ENCODE peak calls at places on chromosome 18, in eight cellular contexts. X is upper lobe of left lung, V is right cardiac atrium, J is fibroblast of the conjunctiva, G is heart left ventricle, S is ELR, K is mesothelial cell of epicardium, O is mucosa of descending colon. H is an unnamed sample.

GRCh38 chr18:9737814-9738160 is 29.7 kb downstream of the RAB31 start:
- DNase-seq in O (no peak), X (peak; percentile 80), G (no peak), K (peak; percentile 44), J (no peak), S (peak; percentile 36), V (peak; percentile 59), H (no peak)

GRCh38 chr18:2857491-2858063 is 10.8 kb downstream of the EMILIN2 start:
- DNase-seq in X (no peak), G (peak; percentile 87), S (peak; percentile 45), V (peak; percentile 92), K (no peak), J (peak; percentile 95), O (peak; percentile 54), H (peak; percentile 71)

GRCh38 chr18:24710474-24710873 is 250.0 kb downstream of the HRH4 start:
- DNase-seq in J (no peak), X (no peak), O (no peak), G (no peak), K (no peak), S (no peak), V (no peak), H (no peak)

GRCh38 chr18:49843131-49843530 is 29.8 kb upstream of the ACAA2 start:
- DNase-seq in V (no peak), O (no peak), J (no peak), G (no peak), X (no peak), K (no peak), S (no peak), H (no peak)

GRCh38 chr18:51391215-51391614 is 193.7 kb upstream of the MEX3C start:
- DNase-seq in G (no peak), S (no peak), K (no peak), O (no peak), J (no peak), V (no peak), X (no peak), H (no peak)

GRCh38 chr18:59704146-59704545 is 6.9 kb upstream of the CCBE1 start:
- DNase-seq in K (no peak), X (no peak), V (no peak), G (no peak), J (no peak), S (peak; percentile 54), O (no peak), H (no peak)

GRCh38 chr18:51011709-51012108 is 18.3 kb upstream of the SMAD4 start:
- DNase-seq in K (no peak), X (no peak), V (no peak), J (no peak), S (no peak), O (peak; percentile 34), G (no peak), H (no peak)

GRCh38 chr18:58484989-58485962 is 143.6 kb downstream of the ALPK2 start:
- DNase-seq in K (no peak), S (no peak), G (no peak), J (no peak), O (peak; percentile 49), V (no peak), X (no peak), H (no peak)

GRCh38 chr18:24246143-24246542 is 107.3 kb downstream of the CABYR start:
- DNase-seq in V (no peak), K (no peak), X (no peak), G (no peak), O (no peak), S (no peak), J (no peak), H (no peak)

GRCh38 chr18:43949291-43949690 is 672.0 kb upstream of the SYT4 start:
- DNase-seq in V (no peak), K (no peak), S (no peak), J (no peak), G (no peak), X (no peak), O (no peak), H (no peak)

GRCh38 chr18:48875942-48876511 is 74.7 kb downstream of the SMAD7 start:
- DNase-seq in S (no peak), X (no peak), K (no peak), G (no peak), V (peak; percentile 64), J (no peak), O (no peak), H (no peak)

GRCh38 chr18:9849407-9849961 is 36.3 kb upstream of the TXNDC2 start:
- DNase-seq in S (no peak), G (peak; percentile 74), K (no peak), J (no peak), O (peak; percentile 72), X (no peak), V (peak; percentile 76), H (peak; percentile 44)

GRCh38 chr18:22185298-22185697 is 15.9 kb downstream of the GATA6 start:
- DNase-seq in X (peak; percentile 5), G (peak; percentile 70), K (no peak), S (no peak), V (peak; percentile 82), J (no peak), O (no peak), H (no peak)

GRCh38 chr18:76670564-76671288 is 151.6 kb upstream of the ZNF236 start:
- DNase-seq in J (no peak), V (no peak), S (no peak), X (no peak), G (peak; percentile 40), K (no peak), O (peak; percentile 4), H (no peak)

GRCh38 chr18:8177330-8178016 is 431.8 kb upstream of the RAB12 start:
- DNase-seq in K (no peak), G (no peak), O (peak; percentile 26), V (no peak), S (no peak), J (peak; percentile 21), X (no peak), H (peak; percentile 22)

GRCh38 chr18:24584205-24584604 is 123.8 kb downstream of the HRH4 start:
- DNase-seq in O (no peak), V (no peak), K (no peak), X (no peak), S (no peak), J (no peak), G (no peak), H (no peak)

GRCh38 chr18:22470141-22470510 is 52.4 kb upstream of the CTAGE1 start:
- DNase-seq in V (no peak), X (no peak), J (no peak), S (no peak), G (no peak), O (no peak), K (no peak), H (no peak)

GRCh38 chr18:4250141-4250540 is 205.0 kb downstream of the DLGAP1 start:
- DNase-seq in O (no peak), X (no peak), K (no peak), V (no peak), S (no peak), J (no peak), G (no peak), H (no peak)

GRCh38 chr18:3447895-3448844 is 1.8 kb upstream of the TGIF1 start:
- DNase-seq in S (peak; percentile 97), V (peak; percentile 97), X (peak; percentile 97), J (peak; percentile 98), O (peak; percentile 93), K (peak; percentile 87), G (peak; percentile 96), H (peak; percentile 94)

GRCh38 chr18:56285387-56286055 is 352.9 kb downstream of the TXNL1 start:
- DNase-seq in X (no peak), V (no peak), G (no peak), O (no peak), S (no peak), J (no peak), K (no peak), H (no peak)

GRCh38 chr18:14976736-14977430 is 228.9 kb downstream of the ANKRD30B start:
- DNase-seq in G (no peak), V (no peak), X (no peak), S (no peak), J (no peak), K (no peak), O (no peak), H (no peak)

GRCh38 chr18:23671564-23671963 is 8.9 kb upstream of the ANKRD29 start:
- DNase-seq in V (no peak), K (no peak), G (peak; percentile 49), X (no peak), S (no peak), O (no peak), J (no peak), H (no peak)

GRCh38 chr18:78659057-78659456 is 320.6 kb upstream of the SALL3 start:
- DNase-seq in X (no peak), O (no peak), G (no peak), J (no peak), S (no peak), V (no peak), K (no peak), H (no peak)

GRCh38 chr18:58316943-58317342 is 272.9 kb downstream of the NEDD4L start:
- DNase-seq in X (no peak), O (no peak), G (no peak), S (no peak), K (no peak), J (no peak), V (no peak), H (no peak)

GRCh38 chr18:77133920-77134496 is 1.4 kb upstream of the MBP start:
- DNase-seq in X (no peak), G (peak; percentile 77), V (peak; percentile 77), K (no peak), O (peak; percentile 62), J (no peak), S (no peak), H (peak; percentile 53)

GRCh38 chr18:5466256-5466655 is 77.5 kb downstream of the EPB41L3 start:
- DNase-seq in X (no peak), O (no peak), J (no peak), K (no peak), V (no peak), S (no peak), G (no peak), H (no peak)

GRCh38 chr18:48615566-48616401 is 77.0 kb downstream of the CTIF start:
- DNase-seq in G (no peak), O (peak; percentile 82), K (no peak), X (no peak), S (no peak), J (no peak), V (no peak), H (no peak)

GRCh38 chr18:77316641-77317040 is 67.0 kb downstream of the GALR1 start:
- DNase-seq in K (no peak), J (no peak), V (no peak), S (no peak), O (no peak), X (no peak), G (no peak), H (no peak)

GRCh38 chr18:30920757-30921156 is 121.8 kb downstream of the DSC3 start:
- DNase-seq in K (no peak), J (no peak), X (no peak), G (no peak), O (no peak), V (no peak), S (peak; percentile 67), H (no peak)

GRCh38 chr18:61893304-61893970 is 630 bp upstream of the RNF152 start:
- DNase-seq in O (peak; percentile 72), J (no peak), K (peak; percentile 55), G (peak; percentile 69), S (peak; percentile 72), X (peak; percentile 92), V (peak; percentile 87), H (peak; percentile 65)

GRCh38 chr18:70368903-70369302 is 80.1 kb downstream of the SOCS6 start:
- DNase-seq in X (no peak), K (no peak), S (no peak), V (no peak), J (no peak), O (no peak), G (no peak), H (no peak)

GRCh38 chr18:50788284-50788683 is 31.5 kb downstream of the MRO start:
- DNase-seq in G (no peak), K (no peak), S (peak; percentile 28), J (no peak), O (no peak), V (no peak), X (no peak), H (no peak)

GRCh38 chr18:3461704-3462103 is 11.7 kb downstream of the TGIF1 start:
- DNase-seq in S (no peak), X (no peak), J (no peak), O (no peak), K (no peak), V (no peak), G (no peak), H (no peak)

GRCh38 chr18:3525870-3526420 is 76.0 kb downstream of the TGIF1 start:
- DNase-seq in O (peak; percentile 32), K (no peak), G (no peak), X (no peak), V (no peak), J (no peak), S (no peak), H (no peak)